ENCODE peak calls at places on chromosomes 7 and 10, in nine cellular contexts. Q, D, C, N, Z, J, P, L and A are unnamed samples. For H3K4me1, the result is how much of the 10 kb centered on the place peaks cover.

GRCh38 chr7:138388673-138389491 is 71.2 kb upstream of the TRIM24 start:
- DNase-seq in C (no peak), L (no peak), P (peak), J (no peak), Q (peak), Z (no peak), N (no peak), D (no peak), A (no peak)

GRCh38 chr7:142385528-142386340 is 127.9 kb upstream of the PRSS58 start:
- DNase-seq in D (no peak), L (peak), Q (peak), P (peak), N (peak), C (peak), Z (no peak), J (peak), A (peak)

GRCh38 chr10:44774676-44775401 is 136.3 kb upstream of the TMEM72 start:
- DNase-seq in D (no peak), L (peak), Q (no peak), C (no peak), J (peak), P (no peak), N (peak), Z (no peak), A (no peak)

GRCh38 chr10:110392121-110392859 is 87.6 kb upstream of the SMNDC1 start:
- DNase-seq in Q (peak), Z (no peak), C (no peak), J (no peak), L (no peak), N (no peak), D (no peak), P (no peak), A (no peak)

GRCh38 chr7:99525713-99526440 is 21.4 kb downstream of the ZKSCAN5 start:
- DNase-seq in C (no peak), L (peak), J (no peak), D (no peak), P (no peak), Q (peak), Z (no peak), N (no peak), A (peak)

GRCh38 chr7:30224511-30225031 is 59.8 kb upstream of the ZNRF2 start:
- DNase-seq in J (peak), N (peak), P (no peak), D (no peak), Z (no peak), Q (peak), C (no peak), L (peak), A (no peak)

GRCh38 chr7:3649678-3650445 is 348.8 kb downstream of the SDK1 start:
- DNase-seq in Q (no peak), N (peak), P (no peak), C (no peak), J (no peak), L (no peak), Z (no peak), D (no peak), A (no peak)

GRCh38 chr10:71090330-71090729 is 122.0 kb upstream of the UNC5B start:
- DNase-seq in N (no peak), Z (no peak), L (no peak), J (no peak), D (peak), C (no peak), P (no peak), Q (no peak), A (no peak)

GRCh38 chr10:70551971-70552422 is 50.5 kb downstream of the PRF1 start:
- DNase-seq in C (no peak), P (no peak), D (no peak), Q (no peak), N (peak), L (peak), Z (no peak), J (peak), A (no peak)

GRCh38 chr7:116621649-116622048 is 50.3 kb upstream of the MET start:
- DNase-seq in J (no peak), Q (no peak), L (peak), Z (no peak), N (no peak), P (no peak), D (no peak), C (no peak), A (no peak)

GRCh38 chr10:98424308-98425254 is 9.6 kb upstream of the PYROXD2 start:
- DNase-seq in Q (no peak), L (no peak), N (no peak), P (no peak), J (no peak), D (peak), C (no peak), Z (no peak), A (peak)

GRCh38 chr10:52665821-52666220 is 106.8 kb downstream of the MBL2 start:
- DNase-seq in J (no peak), D (no peak), Q (no peak), C (no peak), P (no peak), Z (no peak), N (no peak), L (no peak), A (no peak)

GRCh38 chr10:31678139-31678536 is 250.5 kb downstream of the ARHGAP12 start:
- DNase-seq in D (no peak), C (no peak), N (no peak), P (no peak), J (no peak), Z (no peak), L (no peak), Q (no peak), A (no peak)

GRCh38 chr10:6120691-6121090 is 31.9 kb downstream of the RBM17 start:
- DNase-seq in J (peak), Q (no peak), Z (no peak), L (no peak), N (no peak), P (no peak), C (no peak), D (no peak), A (no peak)

GRCh38 chr10:58477902-58478301 is 34.8 kb upstream of the BICC1 start:
- DNase-seq in P (no peak), N (peak), Z (no peak), L (peak), J (peak), Q (no peak), D (no peak), C (no peak), A (no peak)

GRCh38 chr10:100153239-100153840 is 32.5 kb downstream of the ERLIN1 start:
- DNase-seq in J (no peak), C (no peak), P (no peak), L (peak), Z (no peak), Q (peak), N (no peak), D (no peak), A (no peak)

GRCh38 chr7:138886501-138886917 is 88.5 kb upstream of the ATP6V0A4 start:
- DNase-seq in L (peak), C (peak), Q (peak), J (peak), Z (no peak), N (peak), D (no peak), P (no peak), A (no peak)

GRCh38 chr10:11397566-11397965 is 213.9 kb downstream of the USP6NL start:
- DNase-seq in C (no peak), P (no peak), L (no peak), Q (no peak), D (no peak), N (no peak), J (no peak), Z (no peak), A (peak)

GRCh38 chr10:61786728-61787127 is 114.8 kb upstream of the ARID5B start:
- DNase-seq in Z (no peak), P (no peak), Q (peak), L (peak), C (no peak), D (no peak), N (peak), J (peak), A (no peak)

GRCh38 chr7:94266278-94266677 is 128.4 kb upstream of the COL1A2 start:
- DNase-seq in L (peak), D (no peak), N (no peak), Z (no peak), P (no peak), Q (no peak), J (peak), C (no peak), A (no peak)

GRCh38 chr10:47166405-47166777 is 133.6 kb upstream of the GDF10 start:
- DNase-seq in N (no peak), Z (no peak), L (no peak), D (no peak), J (peak), P (no peak), C (no peak), Q (no peak), A (no peak)

GRCh38 chr7:7946486-7946885 is 22.1 kb upstream of the GLCCI1 start:
- DNase-seq in D (no peak), L (no peak), J (no peak), Q (peak), P (no peak), Z (no peak), C (no peak), N (no peak), A (no peak)

DNA sequence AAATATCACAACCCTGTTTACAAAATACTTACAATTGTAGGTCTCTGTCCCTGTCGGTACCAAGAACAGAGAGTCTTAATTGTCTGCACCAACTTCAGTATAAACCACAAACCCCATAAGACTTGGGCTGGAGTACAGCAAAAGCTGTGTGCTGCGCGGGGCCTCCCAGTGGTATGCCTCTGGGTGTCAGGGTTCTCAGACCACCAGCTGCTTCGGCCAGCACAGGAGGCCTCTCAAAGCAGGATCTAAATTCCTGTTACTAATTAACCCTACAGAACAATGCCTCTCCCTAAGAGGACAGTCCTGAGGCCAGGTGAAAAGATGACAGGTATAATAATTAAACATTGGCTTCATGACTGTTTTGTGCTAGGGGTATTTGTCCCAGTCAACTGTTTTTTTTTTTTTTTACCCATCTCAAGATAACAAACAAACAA is 957 bp upstream of the SVIL start:
- DNase-seq in D (no peak), C (no peak), Z (no peak), L (no peak), P (no peak), J (peak), Q (no peak), N (peak), A (peak)
- H3K4me1 ChIP-seq in D (under half), C (under half), Z (under half), L (under half), P (under half), J (under half), Q (half or more), N (under half), A (under half)

GRCh38 chr7:143979359-143979758 is 20.8 kb upstream of the OR6B1 start:
- DNase-seq in Z (no peak), L (peak), N (peak), Q (peak), J (peak), C (no peak), P (peak), D (no peak), A (no peak)

GRCh38 chr7:143978585-143978984 is 21.5 kb upstream of the OR6B1 start:
- DNase-seq in Q (peak), J (no peak), N (no peak), C (no peak), L (peak), Z (no peak), D (no peak), P (no peak), A (no peak)

GRCh38 chr7:143974457-143974856 is 19.8 kb downstream of the OR2F1 start:
- DNase-seq in C (no peak), N (no peak), P (no peak), L (peak), J (peak), D (no peak), Z (no peak), Q (peak), A (no peak)

GRCh38 chr7:143975617-143976016 is 21.0 kb downstream of the OR2F1 start:
- DNase-seq in P (no peak), J (peak), D (no peak), Q (no peak), L (peak), C (no peak), N (peak), Z (no peak), A (peak)

GRCh38 chr7:143973870-143974446 is 19.3 kb downstream of the OR2F1 start:
- DNase-seq in L (no peak), N (no peak), Z (no peak), J (no peak), P (no peak), Q (no peak), C (no peak), D (no peak), A (no peak)
- H3K4me1 ChIP-seq in L (under half), N (under half), Z (under half), J (under half), P (under half), Q (under half), C (under half), D (under half), A (under half)

DNA sequence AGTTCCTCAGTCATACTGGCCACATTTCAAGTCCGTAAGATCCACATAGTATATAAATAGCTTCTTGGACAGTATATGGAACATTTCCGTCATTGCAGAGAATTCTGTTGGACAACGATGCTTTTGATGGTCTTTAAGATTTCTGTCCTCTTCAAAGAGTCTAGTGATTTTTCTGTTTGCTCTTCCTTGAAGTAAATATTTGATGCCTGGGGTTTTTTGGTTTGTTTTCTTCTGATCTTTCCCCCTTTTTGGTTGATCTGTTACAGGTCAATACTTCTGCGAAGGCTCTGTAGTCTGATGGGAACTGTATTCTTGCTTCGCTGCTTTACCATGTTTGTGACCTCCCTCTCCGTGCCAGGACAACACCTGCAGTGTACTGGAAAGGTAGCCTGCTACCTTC is 42.3 kb upstream of the VDAC2 start:
- DNase-seq in J (no peak), L (no peak), C (no peak), D (no peak), Q (no peak), P (no peak), N (no peak), Z (no peak), A (no peak)
- H3K4me1 ChIP-seq in J (under half), L (under half), C (under half), D (under half), Q (under half), P (under half), N (under half), Z (under half), A (under half)

DNA sequence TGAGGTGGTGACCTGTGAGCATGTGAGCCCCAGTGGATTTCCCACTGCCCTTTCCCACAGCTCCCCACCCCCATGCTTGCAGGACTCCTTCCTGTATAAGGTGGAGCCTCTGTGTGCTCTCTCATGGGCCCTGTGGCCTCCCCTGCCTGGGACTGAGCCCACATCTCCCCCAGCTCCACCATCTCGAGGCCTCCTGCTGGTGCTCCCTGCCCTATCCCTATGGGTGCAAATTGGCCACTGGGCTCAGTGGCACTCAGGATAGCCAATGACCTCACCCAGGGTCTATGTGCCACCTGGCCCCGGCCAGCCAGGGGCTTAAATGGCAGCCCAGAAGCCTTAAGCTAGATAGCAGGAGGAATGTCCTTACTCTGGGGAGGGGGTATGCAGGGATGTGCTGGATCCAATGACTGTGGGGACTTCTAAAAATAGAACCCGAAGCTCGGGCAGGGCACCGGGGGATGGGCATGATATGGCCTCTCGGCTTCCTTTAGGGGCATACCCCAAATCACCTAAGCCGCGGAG is 2.0 kb downstream of the LDB3 start:
- DNase-seq in L (no peak), N (no peak), J (no peak), P (no peak), C (no peak), Z (no peak), Q (no peak), D (no peak), A (no peak)
- H3K4me1 ChIP-seq in L (under half), N (under half), J (half or more), P (under half), C (under half), Z (under half), Q (half or more), D (half or more), A (under half)

DNA sequence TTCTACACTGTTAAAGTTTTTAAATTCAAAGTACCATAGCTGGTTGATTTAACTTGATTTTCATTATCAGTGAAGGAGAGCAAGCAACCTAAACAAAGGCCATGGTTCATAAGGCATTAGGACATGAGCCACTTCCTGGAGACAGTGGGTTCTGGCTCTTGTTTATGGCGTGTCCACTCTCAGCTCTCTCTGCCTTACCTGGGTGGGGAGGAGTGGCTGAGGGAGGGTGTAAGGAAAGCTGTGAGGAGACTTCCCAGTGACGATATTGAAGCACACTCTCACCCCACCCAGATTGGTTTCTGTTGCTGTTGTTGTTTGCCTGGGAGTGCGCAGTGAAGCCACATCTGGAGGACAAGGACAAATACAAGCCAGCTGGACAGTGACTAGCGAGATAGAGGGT is 365.3 kb upstream of the FZD8 start:
- DNase-seq in J (no peak), C (no peak), P (no peak), D (no peak), Z (no peak), N (no peak), L (no peak), Q (no peak), A (no peak)
- H3K4me1 ChIP-seq in J (under half), C (under half), P (under half), D (under half), Z (under half), N (under half), L (under half), Q (under half), A (under half)

GRCh38 chr10:24242562-24242961 is 33.6 kb downstream of the KIAA1217 start:
- DNase-seq in D (no peak), J (no peak), C (no peak), Q (no peak), N (no peak), P (no peak), L (no peak), Z (no peak), A (no peak)
- H3K4me1 ChIP-seq in D (under half), J (under half), C (under half), Q (under half), N (under half), P (under half), L (under half), Z (under half), A (under half)